ENCODE peak calls at places on chromosomes 12 and 14, in five cellular contexts. One of them, this sample, is unnamed.

GRCh38 chr12:111322336-111323250 is 46.3 kb downstream of the PHETA1 start:
- DNase-seq in HCT116: no peak
- DNase-seq in transverse colon: no peak
- DNase-seq in fibroblast of lung: no peak
- DNase-seq in effector memory CD4-positive, alpha-beta T cell: no peak
- DNase-seq in this sample: no peak

GRCh38 chr12:5102261-5102789 is 58.6 kb downstream of the KCNA5 start:
- DNase-seq in HCT116: no peak
- DNase-seq in transverse colon: no peak
- DNase-seq in effector memory CD4-positive, alpha-beta T cell: no peak
- DNase-seq in fibroblast of lung: peak
- DNase-seq in this sample: no peak

GRCh38 chr14:99537399-99537798 is 56.2 kb downstream of the CCNK start:
- DNase-seq in HCT116: no peak
- DNase-seq in transverse colon: peak
- DNase-seq in fibroblast of lung: peak
- DNase-seq in effector memory CD4-positive, alpha-beta T cell: no peak
- DNase-seq in this sample: no peak

GRCh38 chr12:65156366-65156831 is 13.0 kb upstream of the LEMD3 start:
- DNase-seq in effector memory CD4-positive, alpha-beta T cell: no peak
- DNase-seq in transverse colon: no peak
- DNase-seq in HCT116: no peak
- DNase-seq in fibroblast of lung: no peak
- DNase-seq in this sample: peak

GRCh38 chr12:59393506-59393905 is 202.3 kb upstream of the SLC16A7 start:
- DNase-seq in effector memory CD4-positive, alpha-beta T cell: no peak
- DNase-seq in fibroblast of lung: no peak
- DNase-seq in transverse colon: no peak
- DNase-seq in HCT116: no peak
- DNase-seq in this sample: no peak

GRCh38 chr14:102277874-102278630 is 26.9 kb downstream of the MOK start:
- DNase-seq in fibroblast of lung: no peak
- DNase-seq in effector memory CD4-positive, alpha-beta T cell: no peak
- DNase-seq in HCT116: no peak
- DNase-seq in transverse colon: no peak
- DNase-seq in this sample: no peak

GRCh38 chr12:55685671-55686070 is 22.0 kb downstream of the ITGA7 start:
- DNase-seq in fibroblast of lung: no peak
- DNase-seq in effector memory CD4-positive, alpha-beta T cell: no peak
- DNase-seq in HCT116: no peak
- DNase-seq in transverse colon: no peak
- DNase-seq in this sample: no peak

GRCh38 chr14:22561661-22562579 is 27.1 kb downstream of the DAD1 start:
- DNase-seq in HCT116: no peak
- DNase-seq in effector memory CD4-positive, alpha-beta T cell: peak
- DNase-seq in fibroblast of lung: no peak
- DNase-seq in transverse colon: peak
- DNase-seq in this sample: peak

GRCh38 chr12:14716848-14717444 is 20.5 kb upstream of the GUCY2C start:
- DNase-seq in transverse colon: peak
- DNase-seq in fibroblast of lung: peak
- DNase-seq in HCT116: peak
- DNase-seq in effector memory CD4-positive, alpha-beta T cell: peak
- DNase-seq in this sample: peak

GRCh38 chr12:102601621-102602020 is 121.3 kb upstream of the IGF1 start:
- DNase-seq in effector memory CD4-positive, alpha-beta T cell: no peak
- DNase-seq in HCT116: no peak
- DNase-seq in fibroblast of lung: no peak
- DNase-seq in transverse colon: no peak
- DNase-seq in this sample: no peak

GRCh38 chr14:81772391-81772790 is 238.7 kb upstream of the SEL1L start:
- DNase-seq in effector memory CD4-positive, alpha-beta T cell: no peak
- DNase-seq in fibroblast of lung: no peak
- DNase-seq in HCT116: no peak
- DNase-seq in transverse colon: no peak
- DNase-seq in this sample: no peak

GRCh38 chr14:100271247-100271939 is 32.4 kb downstream of the YY1 start:
- DNase-seq in HCT116: no peak
- DNase-seq in transverse colon: peak
- DNase-seq in fibroblast of lung: peak
- DNase-seq in effector memory CD4-positive, alpha-beta T cell: no peak
- DNase-seq in this sample: no peak

GRCh38 chr12:104454997-104455396 is 1.8 kb upstream of the CHST11 start:
- DNase-seq in transverse colon: no peak
- DNase-seq in fibroblast of lung: peak
- DNase-seq in effector memory CD4-positive, alpha-beta T cell: no peak
- DNase-seq in HCT116: peak
- DNase-seq in this sample: no peak

GRCh38 chr14:74906923-74907620 is 16.0 kb downstream of the RPS6KL1 start:
- DNase-seq in HCT116: no peak
- DNase-seq in transverse colon: peak
- DNase-seq in fibroblast of lung: no peak
- DNase-seq in effector memory CD4-positive, alpha-beta T cell: no peak
- DNase-seq in this sample: no peak

GRCh38 chr12:124336184-124336437 is 41.2 kb downstream of the RFLNA start:
- DNase-seq in effector memory CD4-positive, alpha-beta T cell: no peak
- DNase-seq in HCT116: no peak
- DNase-seq in transverse colon: no peak
- DNase-seq in fibroblast of lung: no peak
- DNase-seq in this sample: no peak
- H3K4me3 ChIP-seq in effector memory CD4-positive, alpha-beta T cell: no peak
- H3K4me3 ChIP-seq in HCT116: no peak
- H3K4me3 ChIP-seq in transverse colon: no peak
- H3K4me3 ChIP-seq in fibroblast of lung: no peak
- H3K4me3 ChIP-seq in this sample: no peak

DNA sequence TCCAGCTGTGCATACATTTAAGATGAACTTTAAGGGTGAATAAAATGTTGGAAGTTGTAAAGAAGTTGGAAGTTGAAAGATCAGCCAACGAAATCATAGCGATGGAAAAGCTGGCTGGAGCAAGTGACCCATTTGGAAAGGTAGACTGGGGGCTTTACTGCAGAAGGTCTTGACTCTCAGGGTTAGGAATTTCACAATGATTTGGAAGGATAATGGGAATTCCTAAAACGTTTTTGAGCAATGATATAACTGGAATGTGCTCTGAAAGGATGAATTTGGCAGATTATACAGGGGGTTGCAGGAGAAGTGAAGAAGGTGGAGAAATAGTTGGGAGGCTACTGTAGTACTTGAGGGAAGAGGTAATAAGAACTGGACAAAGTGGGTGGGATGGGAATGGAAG is 27.4 kb downstream of the EMP1 start:
- DNase-seq in effector memory CD4-positive, alpha-beta T cell: no peak
- DNase-seq in transverse colon: no peak
- DNase-seq in fibroblast of lung: no peak
- DNase-seq in HCT116: no peak
- DNase-seq in this sample: no peak
- H3K27ac ChIP-seq in effector memory CD4-positive, alpha-beta T cell: no peak
- H3K27ac ChIP-seq in transverse colon: no peak
- H3K27ac ChIP-seq in fibroblast of lung: peak
- H3K27ac ChIP-seq in HCT116: no peak
- H3K27ac ChIP-seq in this sample: no peak

DNA sequence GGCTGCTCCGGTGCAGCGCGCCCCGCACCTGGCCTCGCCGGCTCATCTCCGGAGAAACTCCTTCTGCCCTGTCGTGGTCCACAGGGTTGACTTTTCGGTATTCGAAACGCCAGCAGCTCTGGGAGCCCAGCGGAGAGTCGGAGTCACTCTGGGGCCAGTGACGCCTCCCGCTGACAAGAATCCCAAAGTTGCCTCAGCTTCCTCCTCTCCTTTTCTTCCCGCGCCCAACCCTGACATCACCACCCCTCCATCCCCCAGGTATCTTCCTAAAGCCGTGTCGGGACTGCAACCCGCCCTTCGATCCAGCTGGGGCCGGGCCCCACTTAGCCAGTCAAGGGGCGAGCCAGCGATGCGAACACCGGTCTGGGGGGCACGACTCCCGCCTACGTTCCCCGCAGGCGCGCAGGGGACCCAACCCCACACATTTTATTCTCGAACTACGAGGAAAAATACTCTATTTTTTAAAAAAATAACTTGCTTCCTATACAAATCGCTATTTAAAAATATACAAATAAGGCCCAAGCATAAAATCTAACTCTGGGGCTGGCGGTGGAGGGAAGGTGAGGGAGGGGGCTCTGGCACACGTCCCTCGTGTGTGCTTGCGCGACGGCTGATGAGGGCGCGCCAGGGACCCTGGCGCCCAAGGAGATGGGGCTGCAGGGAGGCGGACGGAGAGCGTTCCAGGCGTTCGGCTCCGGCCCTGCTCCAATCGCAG is 2.1 kb downstream of the NKX2-8 start:
- DNase-seq in transverse colon: no peak
- DNase-seq in fibroblast of lung: no peak
- DNase-seq in effector memory CD4-positive, alpha-beta T cell: no peak
- DNase-seq in HCT116: no peak
- DNase-seq in this sample: no peak
- H3K4me3 ChIP-seq in transverse colon: peak
- H3K4me3 ChIP-seq in fibroblast of lung: no peak
- H3K4me3 ChIP-seq in effector memory CD4-positive, alpha-beta T cell: no peak
- H3K4me3 ChIP-seq in HCT116: no peak
- H3K4me3 ChIP-seq in this sample: no peak

GRCh38 chr12:132603240-132604107 is 6.9 kb downstream of the LRCOL1 start:
- DNase-seq in HCT116: no peak
- DNase-seq in transverse colon: no peak
- DNase-seq in fibroblast of lung: no peak
- DNase-seq in effector memory CD4-positive, alpha-beta T cell: no peak
- DNase-seq in this sample: no peak
- H3K27ac ChIP-seq in HCT116: no peak
- H3K27ac ChIP-seq in transverse colon: peak
- H3K27ac ChIP-seq in fibroblast of lung: no peak
- H3K27ac ChIP-seq in effector memory CD4-positive, alpha-beta T cell: no peak
- H3K27ac ChIP-seq in this sample: no peak

GRCh38 chr12:130872179-130873096 is 572 bp downstream of the RAN start:
- DNase-seq in HCT116: no peak
- DNase-seq in effector memory CD4-positive, alpha-beta T cell: peak
- DNase-seq in transverse colon: peak
- DNase-seq in fibroblast of lung: peak
- DNase-seq in this sample: peak

GRCh38 chr12:130873106-130873795 is 1.4 kb downstream of the RAN start:
- DNase-seq in transverse colon: no peak
- DNase-seq in fibroblast of lung: no peak
- DNase-seq in effector memory CD4-positive, alpha-beta T cell: no peak
- DNase-seq in HCT116: no peak
- DNase-seq in this sample: no peak

GRCh38 chr12:130875193-130875592 is 3.3 kb downstream of the RAN start:
- DNase-seq in transverse colon: no peak
- DNase-seq in HCT116: no peak
- DNase-seq in fibroblast of lung: no peak
- DNase-seq in effector memory CD4-positive, alpha-beta T cell: no peak
- DNase-seq in this sample: no peak

GRCh38 chr12:130874696-130875095 is 2.8 kb downstream of the RAN start:
- DNase-seq in effector memory CD4-positive, alpha-beta T cell: no peak
- DNase-seq in transverse colon: no peak
- DNase-seq in fibroblast of lung: no peak
- DNase-seq in HCT116: no peak
- DNase-seq in this sample: no peak

DNA sequence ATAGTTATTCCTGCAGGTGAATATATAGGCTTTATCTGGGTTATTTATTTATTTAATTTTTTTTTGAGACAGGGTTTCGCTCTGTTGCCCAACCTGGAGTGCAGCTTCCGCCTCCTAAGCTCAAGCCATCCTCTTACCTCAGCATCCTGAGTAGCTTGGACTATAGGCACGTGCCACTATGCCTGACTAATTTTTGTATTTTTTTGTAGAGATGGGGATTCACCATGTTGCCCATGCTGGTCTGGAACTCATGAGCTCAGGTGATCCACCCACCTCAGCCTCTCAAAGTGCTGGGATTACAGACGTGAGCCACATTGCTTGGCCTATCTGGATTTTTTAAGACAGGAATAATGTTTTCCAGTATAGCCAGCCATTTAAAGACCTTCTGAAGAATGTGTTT is 2.0 kb downstream of the RAN start:
- DNase-seq in HCT116: no peak
- DNase-seq in fibroblast of lung: no peak
- DNase-seq in transverse colon: no peak
- DNase-seq in effector memory CD4-positive, alpha-beta T cell: no peak
- DNase-seq in this sample: no peak
- H3K4me3 ChIP-seq in HCT116: no peak
- H3K4me3 ChIP-seq in fibroblast of lung: no peak
- H3K4me3 ChIP-seq in transverse colon: no peak
- H3K4me3 ChIP-seq in effector memory CD4-positive, alpha-beta T cell: no peak
- H3K4me3 ChIP-seq in this sample: no peak